ENCODE peak calls at places on chromosomes 16 and 17, in five cellular contexts. V, B, Z, U and T are unnamed samples.

GRCh38 chr16:29745853-29746345 is at the start of gene C16orf54:
- DNase-seq in V (peak; percentile 76), B (peak; percentile 95), Z (no peak), U (no peak), T (no peak)

GRCh38 chr17:40457369-40457768 is 14.1 kb downstream of the IGFBP4 start:
- DNase-seq in V (peak; percentile 57), B (no peak), Z (no peak), U (peak; percentile 30), T (no peak)

GRCh38 chr17:36498155-36498554 is 11.7 kb downstream of the ZNHIT3 start:
- DNase-seq in V (peak; percentile 56), B (no peak), Z (no peak), U (no peak), T (no peak)

GRCh38 chr16:50255538-50255937 is 10.8 kb upstream of the ADCY7 start:
- DNase-seq in V (no peak), B (no peak), Z (no peak), U (no peak), T (no peak)

GRCh38 chr17:61997649-61998048 is 67.4 kb downstream of the MED13 start:
- DNase-seq in V (no peak), B (no peak), Z (peak; percentile 27), U (peak; percentile 82), T (no peak)

GRCh38 chr17:37117743-37118142 is 169.0 kb downstream of the AATF start:
- DNase-seq in V (no peak), B (no peak), Z (no peak), U (no peak), T (no peak)

GRCh38 chr16:15043344-15043743 is 12.5 kb downstream of the NTAN1 start:
- DNase-seq in V (no peak), B (no peak), Z (no peak), U (peak; percentile 52), T (no peak)

GRCh38 chr17:37490022-37490587 is 414 bp downstream of the DUSP14 start:
- DNase-seq in V (peak; percentile 81), B (peak; percentile 61), Z (peak; percentile 63), U (peak; percentile 92), T (no peak)

GRCh38 chr17:10107320-10108165 is 90.9 kb downstream of the GAS7 start:
- DNase-seq in V (peak; percentile 70), B (no peak), Z (no peak), U (no peak), T (no peak)

GRCh38 chr17:35540589-35541404 is 3.3 kb upstream of the SLFN12L start:
- DNase-seq in V (peak; percentile 69), B (peak; percentile 58), Z (peak; percentile 52), U (peak; percentile 20), T (no peak)

GRCh38 chr16:48811478-48811877 is 201.5 kb upstream of the N4BP1 start:
- DNase-seq in V (no peak), B (no peak), Z (no peak), U (no peak), T (no peak)

GRCh38 chr17:40542562-40543411 is 22.5 kb downstream of the CCR7 start:
- DNase-seq in V (peak; percentile 98), B (no peak), Z (peak; percentile 99), U (peak; percentile 96), T (no peak)

GRCh38 chr17:48335858-48336500 is 94.0 kb downstream of the SKAP1 start:
- DNase-seq in V (no peak), B (peak; percentile 69), Z (peak; percentile 67), U (peak; percentile 54), T (no peak)
- H3K27me3 ChIP-seq in V (peaks cover 75% of the 10 kb centered on the region), B (no peaks in the 10 kb centered on the region), Z (peaks cover 97% of the 10 kb centered on the region), U (no peaks in the 10 kb centered on the region), T (no peaks in the 10 kb centered on the region)

GRCh38 chr16:27218756-27219155 is 15.4 kb downstream of the KDM8 start:
- DNase-seq in V (no peak), B (no peak), Z (no peak), U (no peak), T (no peak)

GRCh38 chr16:27214084-27214961 is 11.0 kb downstream of the KDM8 start:
- DNase-seq in V (no peak), B (no peak), Z (no peak), U (no peak), T (no peak)

GRCh38 chr16:27215660-27216059 is 12.3 kb downstream of the KDM8 start:
- DNase-seq in V (no peak), B (no peak), Z (no peak), U (no peak), T (no peak)

GRCh38 chr16:27217256-27217655 is 13.9 kb downstream of the KDM8 start:
- DNase-seq in V (no peak), B (no peak), Z (peak; percentile 64), U (peak; percentile 33), T (no peak)

GRCh38 chr16:27216297-27216885 is 13.1 kb downstream of the KDM8 start:
- DNase-seq in V (no peak), B (no peak), Z (no peak), U (no peak), T (no peak)
- H3K27ac ChIP-seq in V (no peak overlapping the region), B (no peak overlapping the region), Z (no peak overlapping the region), U (no peak overlapping the region), T (no peak overlapping the region)

GRCh38 chr16:2152695-2153506 is 2.7 kb upstream of the TRAF7 start:
- DNase-seq in V (no peak), B (peak; percentile 19), Z (peak; percentile 36), U (peak; percentile 23), T (no peak)

GRCh38 chr16:2150418-2151187 is 2.2 kb downstream of the RAB26 start:
- DNase-seq in V (no peak), B (no peak), Z (peak; percentile 56), U (no peak), T (no peak)

GRCh38 chr16:2149630-2150417 is 1.4 kb downstream of the RAB26 start:
- DNase-seq in V (no peak), B (peak; percentile 18), Z (no peak), U (no peak), T (no peak)

GRCh38 chr16:2148714-2149629 is 547 bp downstream of the RAB26 start:
- DNase-seq in V (no peak), B (peak; percentile 42), Z (no peak), U (peak; percentile 61), T (no peak)

GRCh38 chr16:2151188-2152091 is 3.0 kb downstream of the RAB26 start:
- DNase-seq in V (no peak), B (no peak), Z (no peak), U (no peak), T (no peak)
- H3K9me3 ChIP-seq in V (no peaks in the 10 kb centered on the region), B (no peaks in the 10 kb centered on the region), Z (no peaks in the 10 kb centered on the region), U (no peaks in the 10 kb centered on the region), T (no peaks in the 10 kb centered on the region)

GRCh38 chr16:27402569-27402963 is 592 bp downstream of the IL21R start:
- DNase-seq in V (no peak), B (no peak), Z (no peak), U (no peak), T (no peak)

GRCh38 chr16:27405546-27406451 is 3.8 kb downstream of the IL21R start:
- DNase-seq in V (no peak), B (no peak), Z (peak; percentile 29), U (peak; percentile 69), T (no peak)

GRCh38 chr16:27403601-27403992 is 1.6 kb downstream of the IL21R start:
- DNase-seq in V (no peak), B (no peak), Z (no peak), U (no peak), T (no peak)

GRCh38 chr16:27402964-27403600 is 1.1 kb downstream of the IL21R start:
- DNase-seq in V (no peak), B (no peak), Z (no peak), U (no peak), T (no peak)

GRCh38 chr16:27404163-27404823 is 2.3 kb downstream of the IL21R start:
- DNase-seq in V (no peak), B (no peak), Z (no peak), U (no peak), T (no peak)
- H3K27me3 ChIP-seq in V (no peaks in the 10 kb centered on the region), B (no peaks in the 10 kb centered on the region), Z (no peaks in the 10 kb centered on the region), U (no peaks in the 10 kb centered on the region), T (no peaks in the 10 kb centered on the region)

GRCh38 chr16:81846105-81846504 is 67.0 kb downstream of the PLCG2 start:
- DNase-seq in V (no peak), B (no peak), Z (no peak), U (no peak), T (no peak)

GRCh38 chr16:81843243-81843582 is 64.1 kb downstream of the PLCG2 start:
- DNase-seq in V (no peak), B (no peak), Z (peak; percentile 17), U (peak; percentile 14), T (no peak)

GRCh38 chr16:81838794-81839193 is 59.7 kb downstream of the PLCG2 start:
- DNase-seq in V (no peak), B (no peak), Z (peak; percentile 8), U (peak; percentile 51), T (no peak)

GRCh38 chr16:81841709-81842108 is 62.6 kb downstream of the PLCG2 start:
- DNase-seq in V (no peak), B (peak; percentile 46), Z (no peak), U (no peak), T (no peak)

GRCh38 chr16:81842564-81843242 is 63.6 kb downstream of the PLCG2 start:
- DNase-seq in V (no peak), B (no peak), Z (peak; percentile 3), U (no peak), T (no peak)
- H3K27ac ChIP-seq in V (no peak overlapping the region), B (no peak overlapping the region), Z (no peak overlapping the region), U (no peak overlapping the region), T (no peak overlapping the region)

GRCh38 chr17:3667366-3668278 is 756 bp downstream of the TAX1BP3 start:
- DNase-seq in V (peak; percentile 96), B (peak; percentile 5), Z (peak; percentile 96), U (peak; percentile 97), T (no peak)

GRCh38 chr17:3669085-3669347 is 404 bp downstream of the EMC6 start:
- DNase-seq in V (no peak), B (no peak), Z (no peak), U (no peak), T (no peak)

GRCh38 chr17:3672571-3672970 is 4.0 kb downstream of the EMC6 start:
- DNase-seq in V (no peak), B (peak; percentile 2), Z (no peak), U (no peak), T (no peak)

GRCh38 chr17:3668279-3669084 is at the start of the genes EMC6 and TAX1BP3:
- DNase-seq in V (peak; percentile 99), B (peak; percentile 98), Z (peak; percentile 98), U (peak; percentile 100), T (peak; percentile 91)

DNA sequence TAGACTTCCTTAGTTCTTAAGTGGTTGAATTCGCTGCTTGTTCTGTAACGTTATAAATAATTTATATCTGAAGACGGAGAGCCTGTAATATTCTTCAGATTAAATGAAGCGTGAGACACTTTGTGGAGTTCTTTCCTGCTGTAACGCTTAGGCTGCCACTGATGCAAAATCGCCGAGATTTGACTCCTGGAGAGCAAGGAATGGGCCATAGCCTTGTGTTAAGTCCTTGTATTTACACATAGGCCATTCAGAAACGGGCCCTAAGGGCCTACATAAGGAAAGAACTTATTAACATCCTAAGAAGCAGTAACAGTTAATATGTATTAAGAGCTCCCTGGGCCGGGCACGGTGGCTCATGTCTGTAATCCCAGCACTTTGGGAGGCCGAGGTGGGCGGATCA is 936 bp downstream of the EMC6 start:
- DNase-seq in V (no peak), B (peak; percentile 6), Z (no peak), U (peak; percentile 20), T (no peak)
- H3K9me3 ChIP-seq in V (no peaks in the 10 kb centered on the region), B (no peaks in the 10 kb centered on the region), Z (no peaks in the 10 kb centered on the region), U (no peaks in the 10 kb centered on the region), T (no peaks in the 10 kb centered on the region)